ENCODE peak calls at places on chromosomes 3 and 15, in six cellular contexts. X is hepatocyte, R is tibial nerve, H is right atrium auricular region, E is stomach, N is AG04450. L is an unnamed sample.

GRCh38 chr15:67118808-67119207 is 53.4 kb downstream of the SMAD3 start:
- DNase-seq in X (no peak), R (no peak), H (no peak), E (no peak), N (no peak), L (no peak)

GRCh38 chr15:69126054-69126469 is 34.4 kb upstream of the GLCE start:
- DNase-seq in X (peak), R (no peak), H (no peak), E (no peak), N (peak), L (peak)

GRCh38 chr3:33474895-33475294 is 34.7 kb upstream of the UBP1 start:
- DNase-seq in X (no peak), R (no peak), H (no peak), E (no peak), N (no peak), L (no peak)

GRCh38 chr3:129942296-129942695 is 32.2 kb upstream of the TRH start:
- DNase-seq in X (peak), R (peak), H (peak), E (peak), N (peak), L (no peak)

GRCh38 chr3:112293368-112294321 is at the start of gene SLC9C1:
- DNase-seq in X (peak), R (peak), H (no peak), E (no peak), N (peak), L (no peak)

GRCh38 chr3:143897558-143898305 is 49.5 kb upstream of the SLC9A9 start:
- DNase-seq in X (peak), R (no peak), H (no peak), E (no peak), N (no peak), L (no peak)

GRCh38 chr15:77511869-77512268 is 91.2 kb downstream of the HMG20A start:
- DNase-seq in X (no peak), R (no peak), H (no peak), E (no peak), N (no peak), L (no peak)

GRCh38 chr3:45027406-45027805 is 1.3 kb downstream of the CLEC3B start:
- DNase-seq in X (no peak), R (no peak), H (no peak), E (no peak), N (no peak), L (no peak)

GRCh38 chr3:51539291-51539891 is 872 bp downstream of the RAD54L2 start:
- DNase-seq in X (peak), R (peak), H (peak), E (no peak), N (no peak), L (no peak)

GRCh38 chr3:173789530-173789929 is 392.0 kb downstream of the NLGN1 start:
- DNase-seq in X (peak), R (no peak), H (no peak), E (no peak), N (no peak), L (no peak)

GRCh38 chr3:4704552-4704951 is 211.4 kb downstream of the ITPR1 start:
- DNase-seq in X (no peak), R (no peak), H (no peak), E (no peak), N (no peak), L (no peak)

GRCh38 chr3:146161725-146162047 is 702 bp upstream of the PLOD2 start:
- DNase-seq in X (peak), R (peak), H (no peak), E (peak), N (no peak), L (no peak)
- H3K4me3 ChIP-seq in X (peak), R (peak), H (peak), E (peak), N (peak), L (peak)

GRCh38 chr3:131322946-131323505 is 58.5 kb upstream of the NUDT16 start:
- DNase-seq in X (no peak), R (no peak), H (no peak), E (no peak), N (no peak), L (no peak)
- H3K4me3 ChIP-seq in X (no peak), R (no peak), H (no peak), E (no peak), N (no peak), L (no peak)

GRCh38 chr3:10817506-10817905 is 1.5 kb downstream of the SLC6A11 start:
- DNase-seq in X (no peak), R (no peak), H (peak), E (no peak), N (no peak), L (no peak)
- H3K4me3 ChIP-seq in X (no peak), R (no peak), H (no peak), E (no peak), N (no peak), L (no peak)

GRCh38 chr3:30333903-30334302 is 272.5 kb upstream of the TGFBR2 start:
- DNase-seq in X (no peak), R (no peak), H (no peak), E (no peak), N (no peak), L (no peak)

GRCh38 chr3:30332196-30333021 is 274.0 kb upstream of the TGFBR2 start:
- DNase-seq in X (no peak), R (no peak), H (no peak), E (no peak), N (no peak), L (no peak)

GRCh38 chr3:30333143-30333542 is 273.3 kb upstream of the TGFBR2 start:
- DNase-seq in X (no peak), R (no peak), H (no peak), E (no peak), N (no peak), L (no peak)

GRCh38 chr3:30331519-30331918 is 274.9 kb upstream of the TGFBR2 start:
- DNase-seq in X (no peak), R (no peak), H (no peak), E (no peak), N (no peak), L (no peak)
- H3K4me3 ChIP-seq in X (no peak), R (no peak), H (no peak), E (no peak), N (no peak), L (no peak)

GRCh38 chr3:81339040-81339845 is 422.2 kb downstream of the GBE1 start:
- DNase-seq in X (peak), R (no peak), H (no peak), E (no peak), N (no peak), L (no peak)
- H3K4me3 ChIP-seq in X (no peak), R (no peak), H (no peak), E (no peak), N (no peak), L (no peak)

GRCh38 chr15:25668901-25669300 is 194.2 kb downstream of the ATP10A start:
- DNase-seq in X (no peak), R (no peak), H (no peak), E (no peak), N (no peak), L (no peak)
- H3K4me3 ChIP-seq in X (no peak), R (no peak), H (no peak), E (no peak), N (no peak), L (no peak)

GRCh38 chr3:151537751-151538150 is 76.9 kb upstream of the IGSF10 start:
- DNase-seq in X (no peak), R (no peak), H (no peak), E (no peak), N (no peak), L (no peak)
- H3K4me3 ChIP-seq in X (no peak), R (no peak), H (no peak), E (no peak), N (no peak), L (no peak)